ENCODE peak calls at places on chromosomes 11 and 22, in four cellular contexts. C is HepG2, J is K562, O is H1. H is an unnamed sample.

GRCh38 chr11:62217191-62217748 is 8.8 kb downstream of the SCGB2A1 start:
- DNase-seq in J (peak; percentile 40), O (no peak), C (peak; percentile 19), H (no peak)

GRCh38 chr11:76577921-76578654 is 92.5 kb downstream of the LRRC32 start:
- DNase-seq in J (no peak), O (no peak), C (no peak), H (no peak)

GRCh38 chr11:64643258-64643881 is 52.4 kb downstream of the SLC22A12 start:
- DNase-seq in O (no peak), J (peak; percentile 22), C (no peak), H (no peak)

GRCh38 chr11:20162824-20163777 is 2.8 kb upstream of the DBX1 start:
- DNase-seq in C (no peak), O (no peak), J (peak; percentile 13), H (no peak)

GRCh38 chr11:57214494-57214893 is 22.6 kb downstream of the APLNR start:
- DNase-seq in J (no peak), C (no peak), O (no peak), H (peak; percentile 16)

GRCh38 chr11:10125522-10126133 is 168.4 kb downstream of the SBF2 start:
- DNase-seq in O (no peak), J (no peak), C (no peak), H (no peak)

GRCh38 chr22:41021655-41022454 is 70.5 kb upstream of the EP300 start:
- DNase-seq in J (peak; percentile 77), O (no peak), C (peak; percentile 36), H (peak; percentile 41)

GRCh38 chr11:61375709-61376108 is 13.5 kb downstream of the TMEM138 start:
- DNase-seq in C (no peak), J (no peak), O (no peak), H (no peak)

GRCh38 chr22:22215659-22216449 is 28.7 kb upstream of the VPREB1 start:
- DNase-seq in C (no peak), O (no peak), J (no peak), H (no peak)

DNA sequence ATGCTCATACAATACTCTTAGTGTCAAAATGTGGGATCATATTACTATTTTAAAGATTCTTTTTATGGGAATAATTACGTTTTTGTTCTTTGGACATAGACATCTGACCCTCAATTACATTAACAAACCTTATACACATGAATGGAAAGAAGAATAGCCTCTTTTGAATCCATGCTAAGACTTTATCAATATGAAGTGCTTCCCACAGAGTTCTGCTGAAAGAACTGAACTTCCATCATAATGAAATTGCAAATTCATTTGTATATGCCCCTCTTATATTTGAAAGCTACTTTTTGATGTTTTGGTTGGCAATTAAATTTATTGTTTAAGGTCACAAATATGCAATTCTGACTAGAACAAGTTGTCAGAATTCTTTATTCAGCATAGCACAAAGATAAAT is 254.9 kb downstream of the TMEM135 start:
- DNase-seq in O (no peak), J (no peak), C (no peak), H (no peak)
- TF ChIP-seq RAD21 in O (no peak), J (no peak), C (no peak), H (no peak)

DNA sequence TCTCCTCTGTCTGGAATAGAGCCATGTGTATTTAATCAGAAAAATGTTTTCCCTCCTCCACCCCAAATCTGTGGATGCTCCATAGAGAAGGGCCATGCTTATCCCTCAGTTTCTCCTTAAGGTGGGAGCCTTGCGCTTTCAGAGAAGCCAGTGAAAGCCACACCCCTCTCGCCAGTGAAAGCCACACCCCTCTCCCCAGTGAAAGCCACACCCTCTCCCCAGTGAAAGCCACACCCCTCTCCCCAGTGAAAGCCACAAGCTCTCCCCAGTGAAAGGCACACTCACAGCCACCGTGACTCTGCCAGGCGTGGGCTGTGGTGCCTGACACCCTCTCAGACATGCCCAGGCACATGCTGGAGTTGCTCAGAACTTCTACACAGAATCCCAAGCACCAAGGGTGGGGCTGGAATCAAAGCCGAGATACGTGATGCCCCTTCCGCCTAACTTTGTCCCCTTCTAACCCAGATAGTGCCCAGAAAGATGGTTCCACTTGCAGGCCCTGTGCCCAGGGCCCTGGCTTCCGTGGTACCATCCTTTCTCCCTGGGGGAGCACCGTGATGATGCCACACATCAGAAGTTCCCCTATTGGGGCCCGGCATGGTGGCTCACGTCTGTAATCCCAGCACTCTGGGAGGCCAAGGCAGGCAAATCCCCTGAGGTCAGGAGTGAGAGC is 16.5 kb upstream of the PRR5 start:
- DNase-seq in O (no peak), J (peak; percentile 79), C (no peak), H (peak; percentile 53)
- TF ChIP-seq HDAC2 in O (no peak), J (no peak), C (no peak), H (no peak)

GRCh38 chr11:2447253-2447950 is 2.6 kb downstream of the KCNQ1 start:
- DNase-seq in J (no peak), O (no peak), C (no peak), H (no peak)

GRCh38 chr11:2446590-2447252 is 1.9 kb downstream of the KCNQ1 start:
- DNase-seq in C (no peak), O (no peak), J (no peak), H (no peak)

GRCh38 chr11:2445107-2445947 is 519 bp downstream of the KCNQ1 start:
- DNase-seq in O (no peak), J (no peak), C (no peak), H (no peak)

GRCh38 chr11:2444301-2445106 is at the start of the genes KCNQ1 and TRPM5:
- DNase-seq in C (no peak), J (peak; percentile 48), O (no peak), H (peak; percentile 28)

DNA sequence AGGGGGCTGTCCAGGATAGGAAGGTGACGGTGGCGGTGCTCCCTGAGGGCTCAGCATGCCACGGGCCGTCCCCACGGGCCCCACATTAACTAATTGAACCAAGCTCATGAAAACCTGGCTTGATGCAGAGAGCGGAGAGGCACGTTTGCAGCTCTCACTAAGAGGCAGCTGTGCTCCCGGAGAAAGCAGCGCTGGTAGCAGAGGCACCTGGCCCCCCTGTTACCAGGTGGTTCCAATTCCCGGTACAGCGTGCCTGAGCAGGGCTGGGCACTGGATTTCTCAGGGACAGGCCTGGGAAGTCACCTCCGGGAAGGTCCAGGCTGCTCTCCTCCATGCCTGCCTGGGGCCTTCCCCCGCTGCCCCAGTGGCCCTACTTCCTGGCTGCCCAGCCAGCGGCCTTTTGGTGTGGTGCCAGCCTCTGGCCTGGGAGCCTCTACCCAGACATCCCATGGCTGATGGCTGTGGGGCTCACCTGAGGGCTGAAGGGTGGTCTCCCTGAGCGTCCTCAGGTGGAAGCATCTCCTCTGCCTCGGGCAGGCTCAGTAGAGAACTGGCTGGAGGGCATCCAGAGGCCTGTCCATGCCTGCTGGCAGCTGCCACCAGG is 1.2 kb downstream of the KCNQ1 start:
- DNase-seq in J (no peak), C (no peak), O (no peak), H (no peak)
- TF ChIP-seq RNF2 in J (no peak), C (no peak), O (no peak), H (no peak)

DNA sequence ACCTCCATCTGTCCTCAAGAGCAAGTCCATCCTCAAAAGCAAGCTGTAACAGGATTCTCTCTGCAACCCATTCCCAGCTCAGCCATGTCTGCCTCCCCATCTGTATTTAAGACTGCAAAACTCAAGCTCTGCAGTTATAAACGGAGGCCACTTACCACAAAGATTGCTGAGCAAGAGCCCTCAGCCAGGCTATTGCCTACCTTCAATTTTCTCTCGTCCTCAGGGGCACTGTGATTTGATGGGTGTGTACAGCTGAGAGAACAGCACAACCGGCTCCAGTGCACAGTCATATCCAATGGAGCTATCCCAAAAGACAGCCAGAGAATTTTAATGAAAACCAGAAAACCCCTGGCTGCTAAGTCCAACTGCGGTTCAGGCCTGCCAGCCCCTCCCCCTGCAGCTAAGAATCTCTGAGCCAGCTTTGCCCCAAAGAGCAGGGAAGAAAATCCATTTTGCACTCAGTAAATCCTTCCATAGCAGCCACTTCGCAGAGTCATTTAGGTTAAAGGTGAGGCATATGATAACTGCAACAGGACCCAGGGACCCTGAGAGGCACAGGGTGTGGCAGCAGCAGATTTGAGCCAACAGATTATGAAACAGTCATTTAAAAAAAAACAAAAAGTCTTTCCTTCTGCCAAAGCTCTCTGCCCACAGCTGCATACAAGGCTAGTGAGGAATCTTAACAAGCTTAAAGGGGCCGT is 37.6 kb downstream of the RAB30 start:
- DNase-seq in J (peak; percentile 47), C (no peak), O (no peak), H (no peak)
- TF ChIP-seq RAD21 in J (no peak), C (no peak), O (no peak), H (no peak)

GRCh38 chr11:65672982-65673381 is 10.3 kb upstream of the RELA start:
- DNase-seq in O (no peak), J (no peak), C (no peak), H (no peak)

DNA sequence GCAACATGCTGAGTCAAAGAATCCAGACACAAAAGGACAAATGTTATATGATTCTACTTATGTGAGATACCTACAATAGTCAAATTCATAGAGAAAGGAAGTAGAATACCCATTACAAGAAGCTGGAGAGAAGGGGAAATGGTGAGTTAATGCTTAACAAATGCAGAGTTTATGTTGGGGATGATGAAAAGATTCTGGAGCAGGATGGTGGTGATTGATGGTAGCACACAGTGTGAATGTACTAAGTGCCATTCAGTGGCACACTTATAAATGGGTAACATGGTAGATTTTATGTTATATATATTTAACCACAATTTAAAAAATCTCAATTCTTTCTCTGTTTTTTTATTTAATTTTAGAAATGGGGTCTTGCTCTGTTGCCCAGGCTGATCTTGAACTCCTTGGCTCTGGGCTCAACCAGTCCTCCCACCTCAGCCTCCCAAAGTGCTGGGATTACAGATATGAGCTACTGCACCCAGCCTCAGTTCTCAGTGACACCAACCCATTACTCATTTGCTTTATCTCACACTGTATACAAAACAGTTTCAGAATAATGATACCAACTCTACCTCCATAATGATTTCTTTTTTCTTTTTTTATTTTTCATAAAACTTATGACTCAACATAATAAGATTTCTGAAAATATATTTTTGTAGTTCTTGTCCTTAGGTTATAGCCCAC is 9.6 kb upstream of the RELA start:
- DNase-seq in C (no peak), O (no peak), J (no peak), H (no peak)
- TF ChIP-seq HDAC2 in C (no peak), O (no peak), J (no peak), H (no peak)

DNA sequence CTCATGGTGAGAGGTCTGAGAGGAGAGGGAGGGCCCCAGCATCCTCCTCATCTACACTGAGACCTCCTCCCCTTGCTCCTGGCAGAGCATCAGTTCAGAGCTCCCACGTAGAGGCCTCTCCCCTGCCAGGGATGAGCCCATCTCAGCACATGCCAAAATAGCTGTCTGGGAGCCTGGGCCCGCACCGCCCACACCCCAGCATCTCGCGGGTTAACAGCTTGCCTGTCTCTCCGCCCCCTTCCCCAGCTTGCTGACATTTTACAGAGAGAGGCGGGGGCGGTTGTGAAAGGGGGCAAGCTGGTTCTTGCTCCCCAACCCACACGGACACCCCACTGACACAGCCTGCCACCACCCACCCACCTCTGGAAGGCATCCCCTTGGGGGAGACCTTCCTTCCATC is 6.4 kb downstream of the DGKZ start:
- DNase-seq in O (no peak), J (no peak), C (no peak), H (no peak)
- TF ChIP-seq RNF2 in O (no peak), J (no peak), C (no peak), H (no peak)

DNA sequence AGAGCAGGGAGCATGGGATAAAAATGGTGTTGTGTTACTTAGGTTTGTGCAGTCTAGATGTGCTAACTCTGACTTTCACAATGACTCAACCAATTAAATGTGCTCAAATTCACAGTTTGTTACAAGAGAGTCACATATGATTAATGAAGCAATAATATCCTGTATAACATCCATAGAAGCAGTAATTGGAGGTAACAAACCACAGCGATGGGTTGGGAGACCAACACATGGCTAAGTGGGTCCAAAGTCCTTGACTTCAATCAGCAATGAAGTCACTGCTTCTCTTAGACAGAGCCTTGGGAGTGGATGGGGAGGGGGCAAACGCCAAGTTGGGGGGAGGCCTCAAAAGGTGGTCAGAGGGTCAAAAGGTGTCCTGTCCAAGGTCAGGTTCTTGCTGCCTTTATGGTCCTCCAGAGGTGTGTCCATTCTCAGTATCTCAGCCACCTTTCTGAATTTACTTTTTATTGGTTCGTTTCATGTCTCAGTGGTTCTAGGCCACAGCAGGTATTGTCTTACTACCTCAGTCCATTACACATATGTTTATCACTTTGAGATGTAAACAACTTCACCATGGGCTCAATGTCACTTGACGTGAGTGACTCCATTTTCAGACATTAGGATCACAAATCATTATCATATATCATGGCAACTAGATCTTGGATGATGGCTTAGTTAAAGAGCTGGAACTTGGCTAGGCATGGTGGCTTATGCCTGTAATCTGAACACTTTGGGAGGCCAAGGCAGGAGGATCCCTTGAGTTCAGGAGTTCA is 32.4 kb downstream of the SLN start:
- DNase-seq in J (no peak), C (no peak), O (no peak), H (no peak)
- TF ChIP-seq RAD21 in J (no peak), C (no peak), O (no peak), H (no peak)

H was measured in A549.